ENCODE peak calls at places on chromosome 21, in ten cellular contexts. A is endodermal cell; V is prostate gland; W is IMR-90; Z is stomach; L is GM12878; N is MM.1S; P is CD8-positive, alpha-beta T cell; G is mammary epithelial cell; X is Peyer's patch. O is an unnamed sample.

GRCh38 chr21:37800122-37800455 is 116.2 kb downstream of the KCNJ6 start:
- DNase-seq in A (no peak), V (no peak), W (no peak), Z (no peak), L (no peak), N (no peak), P (no peak), G (no peak), X (no peak), O (no peak)

GRCh38 chr21:16124397-16125130 is 394.8 kb downstream of the USP25 start:
- DNase-seq in A (no peak), V (no peak), W (peak; percentile 89), Z (no peak), L (no peak), N (no peak), P (no peak), G (peak; percentile 73), X (no peak), O (no peak)

GRCh38 chr21:16794944-16795343 is 717.9 kb upstream of the CXADR start:
- DNase-seq in A (no peak), V (no peak), W (peak; percentile 95), Z (no peak), L (no peak), N (no peak), P (no peak), G (peak; percentile 52), X (no peak), O (no peak)

GRCh38 chr21:36211660-36212512 is 55.3 kb downstream of the DOP1B start:
- DNase-seq in A (no peak), V (no peak), W (peak; percentile 93), Z (no peak), L (no peak), N (no peak), P (no peak), G (peak; percentile 79), X (no peak), O (no peak)

GRCh38 chr21:31720330-31720729 is 11.6 kb downstream of the SCAF4 start:
- DNase-seq in A (no peak), V (no peak), W (no peak), Z (no peak), L (no peak), N (no peak), P (no peak), G (no peak), X (no peak), O (no peak)

GRCh38 chr21:35051287-35051818 is 2.3 kb upstream of the RUNX1 start:
- DNase-seq in A (peak; percentile 92), V (peak; percentile 20), W (peak; percentile 80), Z (peak; percentile 89), L (no peak), N (peak; percentile 97), P (peak; percentile 85), G (peak; percentile 21), X (peak; percentile 94), O (peak; percentile 74)

GRCh38 chr21:45515241-45516061 is 26.8 kb downstream of the SLC19A1 start:
- DNase-seq in A (peak; percentile 82), V (no peak), W (no peak), Z (no peak), L (no peak), N (no peak), P (peak; percentile 16), G (no peak), X (peak; percentile 40), O (no peak)

GRCh38 chr21:46180079-46180722 is 4.1 kb downstream of the SPATC1L start:
- DNase-seq in A (peak; percentile 47), V (no peak), W (no peak), Z (no peak), L (no peak), N (no peak), P (no peak), G (no peak), X (peak; percentile 15), O (no peak)

GRCh38 chr21:35467536-35467935 is 418.4 kb upstream of the RUNX1 start:
- DNase-seq in A (no peak), V (no peak), W (peak; percentile 54), Z (no peak), L (no peak), N (no peak), P (no peak), G (no peak), X (no peak), O (no peak)

GRCh38 chr21:35697321-35697808 is 363.0 kb downstream of the SETD4 start:
- DNase-seq in A (no peak), V (no peak), W (peak; percentile 35), Z (peak; percentile 71), L (no peak), N (peak; percentile 93), P (no peak), G (peak; percentile 3), X (peak; percentile 68), O (no peak)

GRCh38 chr21:45078877-45079281 is 4.5 kb downstream of the ADARB1 start:
- DNase-seq in A (no peak), V (no peak), W (peak; percentile 85), Z (peak; percentile 29), L (no peak), N (no peak), P (peak; percentile 86), G (peak; percentile 89), X (peak; percentile 81), O (no peak)

GRCh38 chr21:45799765-45800338 is 156.3 kb downstream of the PCBP3 start:
- DNase-seq in A (no peak), V (no peak), W (no peak), Z (no peak), L (no peak), N (no peak), P (no peak), G (no peak), X (no peak), O (no peak)

GRCh38 chr21:46226920-46227599 is 1.5 kb downstream of the LSS start:
- DNase-seq in A (peak; percentile 67), V (peak; percentile 41), W (peak; percentile 78), Z (no peak), L (peak; percentile 51), N (peak; percentile 47), P (no peak), G (peak; percentile 86), X (no peak), O (peak; percentile 40)

GRCh38 chr21:44836666-44837471 is 19.0 kb upstream of the SUMO3 start:
- DNase-seq in A (peak; percentile 72), V (peak; percentile 45), W (no peak), Z (no peak), L (no peak), N (no peak), P (no peak), G (peak; percentile 32), X (peak; percentile 56), O (no peak)

GRCh38 chr21:34995979-34996303 is 53.2 kb downstream of the RUNX1 start:
- DNase-seq in A (no peak), V (no peak), W (peak; percentile 36), Z (no peak), L (no peak), N (no peak), P (no peak), G (peak; percentile 52), X (no peak), O (no peak)

GRCh38 chr21:45149021-45149420 is 74.6 kb downstream of the ADARB1 start:
- DNase-seq in A (no peak), V (no peak), W (no peak), Z (no peak), L (no peak), N (no peak), P (no peak), G (no peak), X (no peak), O (no peak)

GRCh38 chr21:34668803-34669148 is at the start of gene CLIC6:
- DNase-seq in A (peak; percentile 92), V (no peak), W (no peak), Z (peak; percentile 86), L (no peak), N (no peak), P (no peak), G (no peak), X (peak; percentile 66), O (no peak)

DNA sequence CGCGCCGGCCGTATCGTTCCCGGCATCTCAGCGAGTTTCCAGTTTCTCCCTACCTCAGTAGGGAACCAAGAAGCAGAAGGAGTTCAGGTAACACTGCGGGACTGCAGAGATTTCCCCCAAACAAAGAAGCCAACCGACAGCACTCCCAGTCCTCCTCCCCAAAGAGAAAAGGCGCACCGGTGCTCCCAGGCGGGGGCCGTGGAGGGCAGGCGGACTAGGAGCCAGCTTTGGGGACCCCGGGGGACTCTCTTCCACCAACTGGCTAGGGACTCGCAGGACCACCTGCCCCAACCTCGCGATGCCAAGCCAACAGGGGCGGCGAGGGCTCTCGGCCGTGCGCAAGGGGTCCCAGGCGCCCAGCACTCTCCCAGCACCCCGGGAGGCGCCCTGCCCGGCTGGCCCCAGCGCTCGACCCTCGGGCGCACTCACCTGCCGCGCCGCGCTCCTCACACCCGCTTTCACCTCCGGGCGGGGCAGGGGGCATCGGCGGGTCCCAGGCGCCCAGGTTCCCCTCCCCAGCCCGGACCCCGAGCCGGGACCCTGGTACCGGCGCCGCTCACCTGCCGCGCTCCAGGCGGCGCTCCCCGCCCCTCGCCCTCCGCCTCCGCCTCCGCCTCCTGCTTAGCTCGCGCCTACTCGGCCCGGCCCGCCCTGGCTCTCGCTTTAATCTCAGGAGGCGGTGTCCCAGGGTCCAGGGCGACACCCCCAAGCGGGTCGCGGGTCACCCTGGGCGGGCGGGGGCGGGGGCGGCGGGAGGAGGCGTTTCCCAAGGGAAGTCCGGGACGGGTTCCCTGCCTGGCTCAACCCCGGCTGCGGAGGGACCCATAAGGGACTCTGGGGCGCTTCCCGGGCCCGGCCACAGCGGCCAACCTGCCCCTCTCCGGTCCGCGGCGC is at the start of gene TMPRSS2:
- DNase-seq in A (peak; percentile 91), V (peak; percentile 83), W (no peak), Z (peak; percentile 92), L (no peak), N (no peak), P (no peak), G (peak; percentile 17), X (peak; percentile 85), O (no peak)
- H3K4me3 ChIP-seq in A (peak within 1 kb of the TSS; percentile 83), V (peak within 1 kb of the TSS; percentile 72), W (no peak within 1 kb of the TSS), Z (peak within 1 kb of the TSS; percentile 56), L (no peak within 1 kb of the TSS), N (peak within 1 kb of the TSS; percentile 35), P (no peak within 1 kb of the TSS), G (no peak within 1 kb of the TSS), X (peak within 1 kb of the TSS; percentile 78), O (no peak within 1 kb of the TSS)

GRCh38 chr21:26810266-26810665 is 34.9 kb downstream of the ADAMTS1 start:
- DNase-seq in A (no peak), V (no peak), W (peak; percentile 87), Z (no peak), L (no peak), N (no peak), P (no peak), G (no peak), X (no peak), O (no peak)
- H3K27me3 ChIP-seq in A (peaks cover 28% of the 10 kb centered on the region), V (no peaks in the 10 kb centered on the region), W (no peaks in the 10 kb centered on the region), Z (no peaks in the 10 kb centered on the region), L (no peaks in the 10 kb centered on the region), N (no peaks in the 10 kb centered on the region), P (no peaks in the 10 kb centered on the region), G (no peaks in the 10 kb centered on the region), X (no peaks in the 10 kb centered on the region), O (no peaks in the 10 kb centered on the region)

GRCh38 chr21:14526816-14527689 is 19.1 kb downstream of the SAMSN1 start:
- DNase-seq in A (no peak), V (no peak), W (no peak), Z (no peak), L (no peak), N (no peak), P (peak; percentile 22), G (no peak), X (no peak), O (no peak)
- TF ChIP-seq CTCF in A (no peak), V (no peak), W (no peak), Z (no peak), L (no peak), N (no peak), P (no peak), G (no peak), X (no peak), O (no peak)

GRCh38 chr21:33019516-33019884 is 6.2 kb upstream of the OLIG2 start:
- DNase-seq in A (no peak), V (no peak), W (no peak), Z (no peak), L (no peak), N (no peak), P (no peak), G (no peak), X (no peak), O (no peak)
- H3K4me3 ChIP-seq in A (peak overlapping the region; percentile 68), V (no peak overlapping the region), W (no peak overlapping the region), Z (no peak overlapping the region), L (no peak overlapping the region), N (no peak overlapping the region), P (no peak overlapping the region), G (no peak overlapping the region), X (peak overlapping the region; percentile 16), O (no peak overlapping the region)